ENCODE peak calls at places on chromosome 1, in six cellular contexts. M is EL; P is KBM-7; Y is naive thymus-derived CD4-positive, alpha-beta T cell; E is caudate nucleus; B is HFFc6. H is an unnamed sample.

GRCh38 chr1:117735045-117735992 is 129.5 kb downstream of the TENT5C start:
- DNase-seq in M (peak), P (peak), Y (peak), E (no peak), B (peak), H (peak)

GRCh38 chr1:175757381-175758015 is 14.1 kb upstream of the TNR start:
- DNase-seq in M (peak), P (peak), Y (no peak), E (no peak), B (no peak), H (peak)

GRCh38 chr1:162561616-162562451 is at the start of gene UAP1:
- DNase-seq in M (peak), P (peak), Y (no peak), E (no peak), B (peak), H (peak)

GRCh38 chr1:216665381-216665780 is 57.8 kb downstream of the ESRRG start:
- DNase-seq in M (peak), P (no peak), Y (no peak), E (no peak), B (no peak), H (no peak)

GRCh38 chr1:2268285-2269056 is 40.4 kb downstream of the SKI start:
- DNase-seq in M (no peak), P (no peak), Y (no peak), E (no peak), B (no peak), H (no peak)

GRCh38 chr1:244865028-244865371 is 657 bp upstream of the HNRNPU start:
- DNase-seq in M (no peak), P (no peak), Y (no peak), E (no peak), B (no peak), H (peak)

GRCh38 chr1:86487131-86487804 is 18.5 kb downstream of the CLCA1 start:
- DNase-seq in M (peak), P (no peak), Y (no peak), E (no peak), B (peak), H (no peak)

GRCh38 chr1:86515597-86515996 is 31.3 kb upstream of the CLCA4 start:
- DNase-seq in M (peak), P (peak), Y (no peak), E (no peak), B (no peak), H (no peak)

GRCh38 chr1:198088360-198089071 is 68.3 kb upstream of the NEK7 start:
- DNase-seq in M (peak), P (peak), Y (peak), E (no peak), B (peak), H (no peak)

GRCh38 chr1:216310776-216311175 is 112.5 kb downstream of the USH2A start:
- DNase-seq in M (peak), P (peak), Y (no peak), E (no peak), B (peak), H (no peak)